ENCODE peak calls at places on chromosomes 5 and 9, in ten cellular contexts. One of them, this sample, is unnamed.
A peak's percentile ranks its signal among the peaks of the same experiment; 100 is the strongest.

GRCh38 chr9:7452378-7452777 is 347.2 kb downstream of the DMAC1 start:
- DNase-seq in aorta: no peak
- DNase-seq in body of pancreas: no peak
- DNase-seq in heart right ventricle: no peak
- DNase-seq in A673: peak; percentile 54
- DNase-seq in CD4-positive, CD25-positive, alpha-beta regulatory T cell: no peak
- DNase-seq in cardiac muscle cell: peak; percentile 60
- DNase-seq in brain microvascular endothelial cell: no peak
- DNase-seq in MM.1S: no peak
- DNase-seq in substantia nigra: no peak
- DNase-seq in this sample: no peak

GRCh38 chr5:149785341-149785740 is 55.2 kb downstream of the PPARGC1B start:
- DNase-seq in CD4-positive, CD25-positive, alpha-beta regulatory T cell: no peak
- DNase-seq in substantia nigra: no peak
- DNase-seq in MM.1S: no peak
- DNase-seq in aorta: no peak
- DNase-seq in brain microvascular endothelial cell: no peak
- DNase-seq in heart right ventricle: no peak
- DNase-seq in cardiac muscle cell: no peak
- DNase-seq in body of pancreas: no peak
- DNase-seq in A673: no peak
- DNase-seq in this sample: no peak

GRCh38 chr9:112180387-112180881 is 5.3 kb upstream of the SUSD1 start:
- DNase-seq in MM.1S: no peak
- DNase-seq in CD4-positive, CD25-positive, alpha-beta regulatory T cell: peak; percentile 23
- DNase-seq in A673: no peak
- DNase-seq in brain microvascular endothelial cell: no peak
- DNase-seq in body of pancreas: no peak
- DNase-seq in substantia nigra: no peak
- DNase-seq in aorta: no peak
- DNase-seq in heart right ventricle: no peak
- DNase-seq in cardiac muscle cell: no peak
- DNase-seq in this sample: no peak

GRCh38 chr9:22136446-22137140 is 127.5 kb upstream of the CDKN2B start:
- DNase-seq in MM.1S: no peak
- DNase-seq in body of pancreas: no peak
- DNase-seq in A673: no peak
- DNase-seq in substantia nigra: no peak
- DNase-seq in brain microvascular endothelial cell: peak; percentile 93
- DNase-seq in cardiac muscle cell: peak; percentile 82
- DNase-seq in aorta: no peak
- DNase-seq in CD4-positive, CD25-positive, alpha-beta regulatory T cell: no peak
- DNase-seq in heart right ventricle: no peak
- DNase-seq in this sample: no peak

GRCh38 chr9:101455656-101456235 is 20.2 kb upstream of the ALDOB start:
- DNase-seq in A673: no peak
- DNase-seq in body of pancreas: no peak
- DNase-seq in brain microvascular endothelial cell: peak; percentile 79
- DNase-seq in MM.1S: no peak
- DNase-seq in cardiac muscle cell: peak; percentile 38
- DNase-seq in substantia nigra: no peak
- DNase-seq in CD4-positive, CD25-positive, alpha-beta regulatory T cell: no peak
- DNase-seq in heart right ventricle: no peak
- DNase-seq in aorta: no peak
- DNase-seq in this sample: no peak

GRCh38 chr5:164680812-164681211 is 1175.4 kb downstream of the MAT2B start:
- DNase-seq in A673: no peak
- DNase-seq in body of pancreas: no peak
- DNase-seq in MM.1S: no peak
- DNase-seq in heart right ventricle: no peak
- DNase-seq in brain microvascular endothelial cell: no peak
- DNase-seq in cardiac muscle cell: no peak
- DNase-seq in aorta: no peak
- DNase-seq in substantia nigra: no peak
- DNase-seq in CD4-positive, CD25-positive, alpha-beta regulatory T cell: no peak
- DNase-seq in this sample: no peak

GRCh38 chr9:125240649-125240999 is 519 bp downstream of the HSPA5 start:
- DNase-seq in CD4-positive, CD25-positive, alpha-beta regulatory T cell: no peak
- DNase-seq in substantia nigra: no peak
- DNase-seq in heart right ventricle: no peak
- DNase-seq in body of pancreas: peak; percentile 63
- DNase-seq in brain microvascular endothelial cell: no peak
- DNase-seq in MM.1S: peak; percentile 56
- DNase-seq in aorta: peak; percentile 75
- DNase-seq in A673: peak; percentile 41
- DNase-seq in cardiac muscle cell: peak; percentile 50
- DNase-seq in this sample: no peak

GRCh38 chr9:98255064-98255577 is 328 bp downstream of the TBC1D2 start:
- DNase-seq in A673: peak; percentile 41
- DNase-seq in substantia nigra: peak; percentile 55
- DNase-seq in CD4-positive, CD25-positive, alpha-beta regulatory T cell: no peak
- DNase-seq in body of pancreas: no peak
- DNase-seq in brain microvascular endothelial cell: peak; percentile 44
- DNase-seq in heart right ventricle: no peak
- DNase-seq in aorta: no peak
- DNase-seq in cardiac muscle cell: peak; percentile 52
- DNase-seq in MM.1S: no peak
- DNase-seq in this sample: no peak

GRCh38 chr9:129184743-129185142 is 6.7 kb upstream of the IER5L start:
- DNase-seq in brain microvascular endothelial cell: no peak
- DNase-seq in substantia nigra: no peak
- DNase-seq in cardiac muscle cell: no peak
- DNase-seq in body of pancreas: no peak
- DNase-seq in A673: no peak
- DNase-seq in aorta: no peak
- DNase-seq in MM.1S: no peak
- DNase-seq in heart right ventricle: no peak
- DNase-seq in CD4-positive, CD25-positive, alpha-beta regulatory T cell: no peak
- DNase-seq in this sample: no peak

GRCh38 chr9:129182625-129183494 is 4.8 kb upstream of the IER5L start:
- DNase-seq in A673: peak; percentile 24
- DNase-seq in CD4-positive, CD25-positive, alpha-beta regulatory T cell: no peak
- DNase-seq in brain microvascular endothelial cell: no peak
- DNase-seq in aorta: peak; percentile 63
- DNase-seq in cardiac muscle cell: peak; percentile 49
- DNase-seq in MM.1S: no peak
- DNase-seq in substantia nigra: peak; percentile 13
- DNase-seq in body of pancreas: peak; percentile 24
- DNase-seq in heart right ventricle: peak; percentile 33
- DNase-seq in this sample: no peak

GRCh38 chr9:129182122-129182521 is 4.1 kb upstream of the IER5L start:
- DNase-seq in cardiac muscle cell: no peak
- DNase-seq in A673: no peak
- DNase-seq in brain microvascular endothelial cell: no peak
- DNase-seq in aorta: no peak
- DNase-seq in CD4-positive, CD25-positive, alpha-beta regulatory T cell: no peak
- DNase-seq in substantia nigra: no peak
- DNase-seq in heart right ventricle: no peak
- DNase-seq in body of pancreas: no peak
- DNase-seq in MM.1S: no peak
- DNase-seq in this sample: no peak

GRCh38 chr9:129185402-129185801 is 7.3 kb upstream of the IER5L start:
- DNase-seq in heart right ventricle: no peak
- DNase-seq in aorta: no peak
- DNase-seq in CD4-positive, CD25-positive, alpha-beta regulatory T cell: no peak
- DNase-seq in substantia nigra: no peak
- DNase-seq in brain microvascular endothelial cell: no peak
- DNase-seq in cardiac muscle cell: no peak
- DNase-seq in body of pancreas: no peak
- DNase-seq in MM.1S: no peak
- DNase-seq in A673: no peak
- DNase-seq in this sample: no peak

DNA sequence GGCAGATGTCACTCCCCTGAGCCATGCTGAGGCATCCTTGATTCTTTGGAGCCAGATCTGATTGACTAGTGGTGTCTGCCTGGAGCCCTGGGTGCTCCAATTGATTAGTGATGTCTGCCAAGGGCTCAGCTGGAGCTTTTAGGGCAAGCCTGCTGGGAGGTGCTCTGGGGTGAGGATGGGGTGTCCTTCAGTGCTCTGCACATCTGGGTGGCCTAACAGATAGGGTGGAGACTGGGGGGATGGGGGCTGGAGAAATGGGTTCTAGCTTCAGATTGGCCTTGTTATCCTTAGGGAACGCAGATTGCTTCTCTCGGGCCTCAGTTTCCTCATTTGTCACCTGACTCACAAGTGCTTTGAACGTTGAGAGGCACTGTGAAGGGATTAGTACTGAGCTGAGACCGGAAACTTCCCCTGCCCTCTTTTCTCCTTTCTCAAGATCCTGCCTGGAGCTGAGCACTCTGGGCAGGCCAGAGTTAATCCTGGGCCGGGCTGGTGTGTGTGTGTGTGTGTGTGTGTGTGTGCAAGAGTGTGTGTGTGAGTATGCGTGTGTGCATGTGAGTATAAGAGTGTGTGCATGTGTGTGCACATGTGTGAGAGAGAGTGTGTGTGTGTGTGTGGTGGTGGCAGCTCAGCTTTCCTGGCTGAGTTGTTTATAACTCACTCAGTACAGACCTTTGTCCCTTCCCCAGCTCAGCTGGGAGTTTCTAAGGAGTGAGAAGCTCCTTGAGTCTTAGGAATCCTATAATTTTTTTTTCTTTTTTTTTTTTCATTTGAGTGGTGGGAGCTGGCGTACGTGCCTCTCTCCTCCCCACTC is 5.6 kb upstream of the IER5L start:
- DNase-seq in cardiac muscle cell: no peak
- DNase-seq in body of pancreas: no peak
- DNase-seq in aorta: no peak
- DNase-seq in substantia nigra: no peak
- DNase-seq in brain microvascular endothelial cell: no peak
- DNase-seq in CD4-positive, CD25-positive, alpha-beta regulatory T cell: no peak
- DNase-seq in MM.1S: no peak
- DNase-seq in A673: peak; percentile 41
- DNase-seq in heart right ventricle: no peak
- DNase-seq in this sample: no peak
- H3K27ac ChIP-seq in cardiac muscle cell: no peak overlapping the region
- H3K27ac ChIP-seq in body of pancreas: no peak overlapping the region
- H3K27ac ChIP-seq in aorta: no peak overlapping the region
- H3K27ac ChIP-seq in substantia nigra: no peak overlapping the region
- H3K27ac ChIP-seq in brain microvascular endothelial cell: no peak overlapping the region
- H3K27ac ChIP-seq in CD4-positive, CD25-positive, alpha-beta regulatory T cell: no peak overlapping the region
- H3K27ac ChIP-seq in MM.1S: no peak overlapping the region
- H3K27ac ChIP-seq in A673: no peak overlapping the region
- H3K27ac ChIP-seq in heart right ventricle: no peak overlapping the region
- H3K27ac ChIP-seq in this sample: no peak overlapping the region

DNA sequence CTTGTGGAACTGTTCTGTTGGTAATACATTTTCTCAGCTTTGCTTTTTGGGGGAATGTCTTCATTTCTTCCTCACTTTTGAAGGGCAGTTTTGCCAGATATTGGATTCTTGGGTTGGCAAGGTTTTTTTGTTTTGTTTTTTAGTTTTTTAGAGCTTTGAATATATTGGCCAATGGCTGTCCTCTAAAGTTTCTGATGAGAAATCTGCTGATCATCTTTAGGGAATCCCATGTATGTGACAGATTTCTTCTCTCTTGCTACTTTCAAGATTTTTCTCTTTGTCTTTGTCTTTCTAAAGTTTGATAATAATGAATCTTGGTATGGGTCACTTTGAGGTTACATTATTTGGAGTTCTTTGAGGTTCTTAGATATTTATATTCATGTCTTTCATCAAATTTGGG is 227.4 kb downstream of the FBXL7 start:
- DNase-seq in heart right ventricle: no peak
- DNase-seq in aorta: no peak
- DNase-seq in CD4-positive, CD25-positive, alpha-beta regulatory T cell: no peak
- DNase-seq in body of pancreas: no peak
- DNase-seq in MM.1S: no peak
- DNase-seq in cardiac muscle cell: no peak
- DNase-seq in brain microvascular endothelial cell: no peak
- DNase-seq in A673: no peak
- DNase-seq in substantia nigra: no peak
- DNase-seq in this sample: no peak
- H3K27ac ChIP-seq in heart right ventricle: no peak overlapping the region
- H3K27ac ChIP-seq in aorta: no peak overlapping the region
- H3K27ac ChIP-seq in CD4-positive, CD25-positive, alpha-beta regulatory T cell: no peak overlapping the region
- H3K27ac ChIP-seq in body of pancreas: no peak overlapping the region
- H3K27ac ChIP-seq in MM.1S: no peak overlapping the region
- H3K27ac ChIP-seq in cardiac muscle cell: no peak overlapping the region
- H3K27ac ChIP-seq in brain microvascular endothelial cell: no peak overlapping the region
- H3K27ac ChIP-seq in A673: no peak overlapping the region
- H3K27ac ChIP-seq in substantia nigra: no peak overlapping the region
- H3K27ac ChIP-seq in this sample: no peak overlapping the region

GRCh38 chr9:128294142-128294541 is 18.1 kb downstream of the SWI5 start:
- DNase-seq in substantia nigra: no peak
- DNase-seq in body of pancreas: no peak
- DNase-seq in heart right ventricle: no peak
- DNase-seq in A673: no peak
- DNase-seq in cardiac muscle cell: no peak
- DNase-seq in MM.1S: no peak
- DNase-seq in brain microvascular endothelial cell: no peak
- DNase-seq in CD4-positive, CD25-positive, alpha-beta regulatory T cell: no peak
- DNase-seq in aorta: no peak
- DNase-seq in this sample: no peak

GRCh38 chr9:128298535-128299482 is 22.7 kb downstream of the SWI5 start:
- DNase-seq in cardiac muscle cell: no peak
- DNase-seq in substantia nigra: no peak
- DNase-seq in CD4-positive, CD25-positive, alpha-beta regulatory T cell: no peak
- DNase-seq in brain microvascular endothelial cell: no peak
- DNase-seq in aorta: no peak
- DNase-seq in heart right ventricle: no peak
- DNase-seq in MM.1S: no peak
- DNase-seq in A673: no peak
- DNase-seq in body of pancreas: no peak
- DNase-seq in this sample: no peak

GRCh38 chr9:128297221-128297773 is 21.2 kb downstream of the SWI5 start:
- DNase-seq in aorta: no peak
- DNase-seq in CD4-positive, CD25-positive, alpha-beta regulatory T cell: no peak
- DNase-seq in MM.1S: no peak
- DNase-seq in brain microvascular endothelial cell: no peak
- DNase-seq in A673: no peak
- DNase-seq in substantia nigra: no peak
- DNase-seq in heart right ventricle: no peak
- DNase-seq in body of pancreas: no peak
- DNase-seq in cardiac muscle cell: no peak
- DNase-seq in this sample: no peak

GRCh38 chr9:128293091-128293490 is 17.0 kb downstream of the SWI5 start:
- DNase-seq in aorta: no peak
- DNase-seq in substantia nigra: no peak
- DNase-seq in brain microvascular endothelial cell: no peak
- DNase-seq in heart right ventricle: no peak
- DNase-seq in A673: no peak
- DNase-seq in MM.1S: no peak
- DNase-seq in cardiac muscle cell: no peak
- DNase-seq in body of pancreas: no peak
- DNase-seq in CD4-positive, CD25-positive, alpha-beta regulatory T cell: no peak
- DNase-seq in this sample: no peak

DNA sequence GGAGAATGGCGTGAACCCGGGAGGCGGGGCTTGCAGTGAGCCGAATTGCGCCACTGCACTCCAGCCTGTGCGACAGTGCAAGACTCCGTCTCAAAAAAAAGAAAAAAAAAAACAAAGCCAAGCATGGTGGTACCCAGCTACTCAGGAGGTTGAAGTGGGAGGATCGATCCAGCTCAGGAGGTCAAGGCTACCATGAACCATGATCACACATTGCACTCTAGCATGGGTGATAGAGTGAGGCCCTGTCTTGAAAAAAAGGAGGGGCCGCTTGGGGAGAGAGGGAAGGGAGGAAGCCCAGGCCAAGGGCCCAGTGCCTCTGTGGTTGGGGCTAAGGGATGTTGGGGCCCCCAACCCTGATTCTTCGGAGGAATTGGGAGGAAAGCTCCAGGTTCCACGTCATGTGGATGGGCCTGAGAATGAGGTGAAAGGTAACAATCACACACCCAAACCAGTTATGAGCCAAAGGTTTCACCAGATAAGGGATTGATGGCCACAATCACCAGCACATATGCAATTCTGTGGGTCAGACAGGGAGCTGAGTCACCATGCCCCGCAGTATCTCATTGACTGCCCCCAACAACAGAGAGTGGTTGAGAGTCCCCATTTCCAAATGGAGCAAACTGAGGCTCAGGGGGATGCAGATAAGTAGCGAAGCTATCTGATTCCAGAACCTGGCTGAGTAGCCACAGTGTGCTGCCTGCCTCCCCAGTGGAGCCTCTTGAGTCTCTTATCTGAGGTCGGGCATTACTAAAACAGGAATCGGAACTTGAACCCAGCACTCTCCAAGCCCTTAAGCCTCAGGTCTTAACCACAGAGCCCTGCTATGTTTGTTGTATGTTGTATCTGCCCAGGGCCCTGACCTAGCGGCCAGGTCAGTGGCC is 20.5 kb downstream of the SWI5 start:
- DNase-seq in heart right ventricle: no peak
- DNase-seq in brain microvascular endothelial cell: no peak
- DNase-seq in aorta: no peak
- DNase-seq in CD4-positive, CD25-positive, alpha-beta regulatory T cell: no peak
- DNase-seq in cardiac muscle cell: peak; percentile 43
- DNase-seq in body of pancreas: no peak
- DNase-seq in MM.1S: no peak
- DNase-seq in substantia nigra: no peak
- DNase-seq in A673: no peak
- DNase-seq in this sample: no peak
- H3K27ac ChIP-seq in heart right ventricle: no peak overlapping the region
- H3K27ac ChIP-seq in brain microvascular endothelial cell: no peak overlapping the region
- H3K27ac ChIP-seq in aorta: no peak overlapping the region
- H3K27ac ChIP-seq in CD4-positive, CD25-positive, alpha-beta regulatory T cell: no peak overlapping the region
- H3K27ac ChIP-seq in cardiac muscle cell: no peak overlapping the region
- H3K27ac ChIP-seq in body of pancreas: no peak overlapping the region
- H3K27ac ChIP-seq in MM.1S: no peak overlapping the region
- H3K27ac ChIP-seq in substantia nigra: no peak overlapping the region
- H3K27ac ChIP-seq in A673: no peak overlapping the region
- H3K27ac ChIP-seq in this sample: no peak overlapping the region

GRCh38 chr9:83962165-83962564 is 17.9 kb downstream of the HNRNPK start:
- DNase-seq in substantia nigra: no peak
- DNase-seq in heart right ventricle: no peak
- DNase-seq in aorta: no peak
- DNase-seq in body of pancreas: no peak
- DNase-seq in CD4-positive, CD25-positive, alpha-beta regulatory T cell: no peak
- DNase-seq in brain microvascular endothelial cell: no peak
- DNase-seq in A673: no peak
- DNase-seq in cardiac muscle cell: peak; percentile 65
- DNase-seq in MM.1S: no peak
- DNase-seq in this sample: no peak

GRCh38 chr9:83966209-83966582 is 13.8 kb downstream of the HNRNPK start:
- DNase-seq in heart right ventricle: no peak
- DNase-seq in substantia nigra: no peak
- DNase-seq in CD4-positive, CD25-positive, alpha-beta regulatory T cell: no peak
- DNase-seq in aorta: no peak
- DNase-seq in brain microvascular endothelial cell: no peak
- DNase-seq in cardiac muscle cell: no peak
- DNase-seq in body of pancreas: no peak
- DNase-seq in MM.1S: no peak
- DNase-seq in A673: no peak
- DNase-seq in this sample: no peak

GRCh38 chr9:83964973-83965349 is 15.1 kb downstream of the HNRNPK start:
- DNase-seq in cardiac muscle cell: peak; percentile 38
- DNase-seq in substantia nigra: no peak
- DNase-seq in aorta: no peak
- DNase-seq in brain microvascular endothelial cell: no peak
- DNase-seq in body of pancreas: no peak
- DNase-seq in MM.1S: no peak
- DNase-seq in A673: no peak
- DNase-seq in heart right ventricle: no peak
- DNase-seq in CD4-positive, CD25-positive, alpha-beta regulatory T cell: no peak
- DNase-seq in this sample: no peak

GRCh38 chr9:83967083-83967482 is 12.9 kb downstream of the HNRNPK start:
- DNase-seq in cardiac muscle cell: no peak
- DNase-seq in CD4-positive, CD25-positive, alpha-beta regulatory T cell: no peak
- DNase-seq in substantia nigra: no peak
- DNase-seq in aorta: no peak
- DNase-seq in brain microvascular endothelial cell: no peak
- DNase-seq in A673: no peak
- DNase-seq in body of pancreas: no peak
- DNase-seq in MM.1S: no peak
- DNase-seq in heart right ventricle: no peak
- DNase-seq in this sample: no peak

DNA sequence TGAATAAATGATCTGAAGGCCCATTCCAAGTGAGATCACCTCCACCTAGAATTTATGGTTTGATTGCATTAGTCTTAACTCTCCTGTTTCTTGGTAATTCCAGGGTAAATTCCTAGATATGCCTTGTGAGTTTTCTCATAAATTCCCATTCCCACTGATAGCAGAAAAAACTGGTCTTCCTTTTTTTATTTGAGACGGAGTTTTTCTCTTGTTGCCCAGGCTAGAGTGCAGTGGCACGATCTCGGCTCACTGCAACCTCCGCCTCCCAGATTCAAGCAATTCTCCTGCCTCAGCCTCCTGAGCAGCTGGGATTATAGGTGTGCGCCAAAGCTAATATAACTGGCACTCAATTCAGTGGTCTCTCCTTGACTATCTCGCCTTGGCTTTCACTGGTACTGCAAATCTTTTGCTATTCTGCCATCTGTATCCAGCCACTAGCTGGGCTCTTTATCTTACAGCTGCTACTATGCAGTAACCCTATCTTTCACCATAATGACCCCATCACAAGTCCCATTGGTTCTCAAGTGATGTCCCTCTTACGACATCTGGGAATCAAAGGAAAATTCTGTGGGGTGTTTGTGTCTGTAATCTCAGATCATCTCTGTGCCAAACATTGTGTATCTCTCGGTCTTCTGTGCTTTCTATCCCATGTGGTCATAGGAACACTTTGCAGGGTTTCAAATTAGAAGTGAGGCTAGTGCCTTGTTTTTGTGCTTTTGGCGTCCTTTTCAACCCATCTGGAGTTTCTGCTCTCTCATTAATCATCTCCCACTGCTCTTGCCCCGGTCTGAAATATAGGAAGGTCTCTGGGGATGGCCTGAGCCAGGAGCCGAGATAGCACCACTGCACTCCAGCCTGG is 14.4 kb downstream of the HNRNPK start:
- DNase-seq in body of pancreas: no peak
- DNase-seq in substantia nigra: no peak
- DNase-seq in CD4-positive, CD25-positive, alpha-beta regulatory T cell: no peak
- DNase-seq in aorta: no peak
- DNase-seq in A673: no peak
- DNase-seq in MM.1S: no peak
- DNase-seq in heart right ventricle: no peak
- DNase-seq in cardiac muscle cell: peak; percentile 58
- DNase-seq in brain microvascular endothelial cell: no peak
- DNase-seq in this sample: no peak
- H3K27ac ChIP-seq in body of pancreas: no peak overlapping the region
- H3K27ac ChIP-seq in substantia nigra: no peak overlapping the region
- H3K27ac ChIP-seq in CD4-positive, CD25-positive, alpha-beta regulatory T cell: no peak overlapping the region
- H3K27ac ChIP-seq in aorta: no peak overlapping the region
- H3K27ac ChIP-seq in A673: peak overlapping the region; percentile 80
- H3K27ac ChIP-seq in MM.1S: no peak overlapping the region
- H3K27ac ChIP-seq in heart right ventricle: no peak overlapping the region
- H3K27ac ChIP-seq in cardiac muscle cell: peak overlapping the region; percentile 16
- H3K27ac ChIP-seq in brain microvascular endothelial cell: no peak overlapping the region
- H3K27ac ChIP-seq in this sample: peak overlapping the region; percentile 16